ENCODE peak calls at places on chromosomes 2 and 18, in ten cellular contexts. T is skeletal muscle cell; Y is AG10803; A is T-helper 17 cell; K is GM13976; F is HL-60; P is HTR-8/SVneo; U is PC-9; J is effector memory CD4-positive, alpha-beta T cell; W is RPMI7951. H is an unnamed sample.

GRCh38 chr18:55179460-55180195 is 220.4 kb upstream of the CCDC68 start:
- DNase-seq in T (no peak), Y (peak), A (no peak), K (no peak), F (no peak), P (no peak), U (no peak), J (no peak), W (no peak), H (no peak)

GRCh38 chr2:230715201-230715600 is 2.6 kb downstream of the CAB39 start:
- DNase-seq in T (no peak), Y (peak), A (no peak), K (no peak), F (no peak), P (no peak), U (no peak), J (no peak), W (no peak), H (no peak)

GRCh38 chr2:151827564-151828142 is 568 bp downstream of the ARL5A start:
- DNase-seq in T (no peak), Y (peak), A (no peak), K (no peak), F (no peak), P (no peak), U (no peak), J (no peak), W (peak), H (no peak)

GRCh38 chr2:11998218-11998617 is 251.8 kb downstream of the LPIN1 start:
- DNase-seq in T (no peak), Y (peak), A (no peak), K (no peak), F (no peak), P (no peak), U (no peak), J (no peak), W (peak), H (peak)

GRCh38 chr2:205474746-205475145 is 207.6 kb upstream of the NRP2 start:
- DNase-seq in T (no peak), Y (peak), A (no peak), K (no peak), F (no peak), P (no peak), U (no peak), J (no peak), W (peak), H (peak)

GRCh38 chr18:21194871-21195771 is 46.9 kb upstream of the GREB1L start:
- DNase-seq in T (peak), Y (peak), A (no peak), K (peak), F (peak), P (peak), U (peak), J (no peak), W (peak), H (peak)

GRCh38 chr2:64978514-64979268 is 10.5 kb upstream of the SLC1A4 start:
- DNase-seq in T (no peak), Y (peak), A (no peak), K (peak), F (no peak), P (no peak), U (no peak), J (no peak), W (peak), H (no peak)

GRCh38 chr2:151379191-151379590 is 21.8 kb downstream of the TNFAIP6 start:
- DNase-seq in T (peak), Y (no peak), A (no peak), K (no peak), F (no peak), P (no peak), U (no peak), J (no peak), W (peak), H (no peak)

GRCh38 chr2:118992740-118993391 is 50.9 kb downstream of the MARCO start:
- DNase-seq in T (no peak), Y (no peak), A (no peak), K (no peak), F (no peak), P (no peak), U (peak), J (no peak), W (peak), H (no peak)

GRCh38 chr18:39825485-39825884 is 2129.5 kb upstream of the PIK3C3 start:
- DNase-seq in T (no peak), Y (no peak), A (no peak), K (no peak), F (no peak), P (no peak), U (no peak), J (no peak), W (peak), H (no peak)

GRCh38 chr2:121570665-121571055 is 40.0 kb downstream of the RNU4ATAC start:
- DNase-seq in T (no peak), Y (no peak), A (no peak), K (no peak), F (no peak), P (no peak), U (no peak), J (no peak), W (no peak), H (no peak)

GRCh38 chr2:176161817-176162626 is 4.9 kb downstream of the HOXD3 start:
- DNase-seq in T (peak), Y (peak), A (no peak), K (no peak), F (no peak), P (no peak), U (no peak), J (no peak), W (no peak), H (peak)

GRCh38 chr2:175039031-175039430 is 33.9 kb upstream of the CHN1 start:
- DNase-seq in T (no peak), Y (no peak), A (no peak), K (no peak), F (no peak), P (no peak), U (no peak), J (no peak), W (no peak), H (no peak)

GRCh38 chr2:62475172-62476011 is 30.6 kb downstream of the TMEM17 start:
- DNase-seq in T (no peak), Y (peak), A (no peak), K (no peak), F (no peak), P (no peak), U (no peak), J (no peak), W (peak), H (no peak)

GRCh38 chr2:120397362-120397811 is 51.5 kb downstream of the INHBB start:
- DNase-seq in T (no peak), Y (peak), A (no peak), K (no peak), F (no peak), P (peak), U (peak), J (no peak), W (peak), H (peak)

GRCh38 chr18:44887227-44887631 is 206.5 kb downstream of the SETBP1 start:
- DNase-seq in T (peak), Y (peak), A (no peak), K (peak), F (no peak), P (no peak), U (peak), J (no peak), W (peak), H (peak)

GRCh38 chr18:58554404-58554803 is 74.5 kb downstream of the ALPK2 start:
- DNase-seq in T (no peak), Y (no peak), A (no peak), K (no peak), F (no peak), P (no peak), U (no peak), J (no peak), W (no peak), H (no peak)

GRCh38 chr2:235811446-235812184 is 317.8 kb downstream of the AGAP1 start:
- DNase-seq in T (no peak), Y (no peak), A (no peak), K (no peak), F (no peak), P (no peak), U (no peak), J (no peak), W (no peak), H (no peak)

GRCh38 chr2:43455296-43455695 is 140.5 kb downstream of the THADA start:
- DNase-seq in T (no peak), Y (no peak), A (no peak), K (no peak), F (no peak), P (no peak), U (no peak), J (no peak), W (no peak), H (no peak)

GRCh38 chr2:68774569-68775271 is 40.1 kb downstream of the ARHGAP25 start:
- DNase-seq in T (no peak), Y (no peak), A (peak), K (peak), F (peak), P (no peak), U (no peak), J (no peak), W (no peak), H (no peak)

GRCh38 chr2:30645081-30645744 is 162.0 kb downstream of the CAPN13 start:
- DNase-seq in T (no peak), Y (no peak), A (no peak), K (no peak), F (no peak), P (no peak), U (no peak), J (no peak), W (no peak), H (no peak)

GRCh38 chr2:45043171-45043570 is 33.9 kb upstream of the SIX2 start:
- DNase-seq in T (no peak), Y (no peak), A (no peak), K (no peak), F (no peak), P (no peak), U (no peak), J (no peak), W (no peak), H (no peak)

GRCh38 chr2:98822301-98823164 is 91.6 kb upstream of the MGAT4A start:
- DNase-seq in T (no peak), Y (no peak), A (peak), K (peak), F (no peak), P (no peak), U (no peak), J (peak), W (no peak), H (no peak)

GRCh38 chr2:65710356-65710755 is 278.0 kb upstream of the SPRED2 start:
- DNase-seq in T (no peak), Y (no peak), A (no peak), K (no peak), F (no peak), P (no peak), U (no peak), J (no peak), W (no peak), H (no peak)

GRCh38 chr18:67520276-67521035 is 3.9 kb upstream of the DSEL start:
- DNase-seq in T (peak), Y (peak), A (no peak), K (no peak), F (no peak), P (no peak), U (no peak), J (no peak), W (no peak), H (peak)

GRCh38 chr2:33411765-33412164 is 64.7 kb upstream of the RASGRP3 start:
- DNase-seq in T (peak), Y (peak), A (no peak), K (no peak), F (no peak), P (no peak), U (no peak), J (no peak), W (peak), H (peak)

GRCh38 chr18:27665264-27665799 is 480.2 kb upstream of the CHST9 start:
- DNase-seq in T (no peak), Y (no peak), A (no peak), K (no peak), F (no peak), P (no peak), U (no peak), J (no peak), W (no peak), H (no peak)

GRCh38 chr2:28486526-28486925 is 9.3 kb upstream of the PLB1 start:
- DNase-seq in T (no peak), Y (no peak), A (no peak), K (no peak), F (no peak), P (no peak), U (no peak), J (no peak), W (no peak), H (no peak)

GRCh38 chr2:16102976-16103380 is 162.6 kb downstream of the MYCN start:
- DNase-seq in T (no peak), Y (no peak), A (no peak), K (no peak), F (no peak), P (no peak), U (no peak), J (no peak), W (no peak), H (no peak)